ENCODE peak calls at places on chromosome 21, in nine cellular contexts. One of them, this sample, is unnamed.

GRCh38 chr21:42107177-42107880 is 36.2 kb downstream of the UMODL1 start:
- DNase-seq in activated gamma-delta T cell treated with anti-CD3 and anti-CD28 coated beads, Interleukin-2, amount 50 U/mL, for 16 hours: no peak
- DNase-seq in activated naive CD4-positive, alpha-beta T cell treated with anti-CD3 and anti-CD28 coated beads, Interleukin-2, amount 50 U/mL, for 16 hours: no peak
- DNase-seq in SW480: no peak
- DNase-seq in T-helper 17 cell: no peak
- DNase-seq in hippocampal formation: no peak
- DNase-seq in activated T-cell treated with anti-CD3 and anti-CD28 coated beads for 1 hour: no peak
- DNase-seq in HCT116: no peak
- DNase-seq in activated CD8-positive, alpha-beta memory T cell treated with anti-CD3 and anti-CD28 coated beads, Interleukin-2, amount 10 ng/mL, durations not matched to agents 7 days and 5 days: no peak
- DNase-seq in this sample: no peak

GRCh38 chr21:38756746-38757145 is 49.0 kb upstream of the ETS2 start:
- DNase-seq in activated gamma-delta T cell treated with anti-CD3 and anti-CD28 coated beads, Interleukin-2, amount 50 U/mL, for 16 hours: no peak
- DNase-seq in activated naive CD4-positive, alpha-beta T cell treated with anti-CD3 and anti-CD28 coated beads, Interleukin-2, amount 50 U/mL, for 16 hours: no peak
- DNase-seq in SW480: no peak
- DNase-seq in T-helper 17 cell: no peak
- DNase-seq in hippocampal formation: no peak
- DNase-seq in activated T-cell treated with anti-CD3 and anti-CD28 coated beads for 1 hour: no peak
- DNase-seq in HCT116: no peak
- DNase-seq in activated CD8-positive, alpha-beta memory T cell treated with anti-CD3 and anti-CD28 coated beads, Interleukin-2, amount 10 ng/mL, durations not matched to agents 7 days and 5 days: no peak
- DNase-seq in this sample: no peak

GRCh38 chr21:37350472-37350871 is 16.1 kb upstream of the DYRK1A start:
- DNase-seq in activated gamma-delta T cell treated with anti-CD3 and anti-CD28 coated beads, Interleukin-2, amount 50 U/mL, for 16 hours: no peak
- DNase-seq in activated naive CD4-positive, alpha-beta T cell treated with anti-CD3 and anti-CD28 coated beads, Interleukin-2, amount 50 U/mL, for 16 hours: no peak
- DNase-seq in SW480: no peak
- DNase-seq in T-helper 17 cell: no peak
- DNase-seq in hippocampal formation: no peak
- DNase-seq in activated T-cell treated with anti-CD3 and anti-CD28 coated beads for 1 hour: no peak
- DNase-seq in HCT116: no peak
- DNase-seq in activated CD8-positive, alpha-beta memory T cell treated with anti-CD3 and anti-CD28 coated beads, Interleukin-2, amount 10 ng/mL, durations not matched to agents 7 days and 5 days: no peak
- DNase-seq in this sample: no peak

GRCh38 chr21:45502006-45502345 is 40.3 kb downstream of the SLC19A1 start:
- DNase-seq in activated gamma-delta T cell treated with anti-CD3 and anti-CD28 coated beads, Interleukin-2, amount 50 U/mL, for 16 hours: no peak
- DNase-seq in activated naive CD4-positive, alpha-beta T cell treated with anti-CD3 and anti-CD28 coated beads, Interleukin-2, amount 50 U/mL, for 16 hours: no peak
- DNase-seq in SW480: no peak
- DNase-seq in T-helper 17 cell: no peak
- DNase-seq in hippocampal formation: no peak
- DNase-seq in activated T-cell treated with anti-CD3 and anti-CD28 coated beads for 1 hour: no peak
- DNase-seq in HCT116: no peak
- DNase-seq in activated CD8-positive, alpha-beta memory T cell treated with anti-CD3 and anti-CD28 coated beads, Interleukin-2, amount 10 ng/mL, durations not matched to agents 7 days and 5 days: no peak
- DNase-seq in this sample: no peak

GRCh38 chr21:42515708-42516502 is 2.3 kb downstream of the SLC37A1 start:
- DNase-seq in activated gamma-delta T cell treated with anti-CD3 and anti-CD28 coated beads, Interleukin-2, amount 50 U/mL, for 16 hours: no peak
- DNase-seq in activated naive CD4-positive, alpha-beta T cell treated with anti-CD3 and anti-CD28 coated beads, Interleukin-2, amount 50 U/mL, for 16 hours: no peak
- DNase-seq in SW480: no peak
- DNase-seq in T-helper 17 cell: no peak
- DNase-seq in hippocampal formation: no peak
- DNase-seq in activated T-cell treated with anti-CD3 and anti-CD28 coated beads for 1 hour: no peak
- DNase-seq in HCT116: peak; percentile 48
- DNase-seq in activated CD8-positive, alpha-beta memory T cell treated with anti-CD3 and anti-CD28 coated beads, Interleukin-2, amount 10 ng/mL, durations not matched to agents 7 days and 5 days: no peak
- DNase-seq in this sample: no peak

GRCh38 chr21:39911286-39911685 is 44.0 kb downstream of the PCP4 start:
- DNase-seq in activated gamma-delta T cell treated with anti-CD3 and anti-CD28 coated beads, Interleukin-2, amount 50 U/mL, for 16 hours: no peak
- DNase-seq in activated naive CD4-positive, alpha-beta T cell treated with anti-CD3 and anti-CD28 coated beads, Interleukin-2, amount 50 U/mL, for 16 hours: no peak
- DNase-seq in SW480: peak; percentile 40
- DNase-seq in T-helper 17 cell: no peak
- DNase-seq in hippocampal formation: no peak
- DNase-seq in activated T-cell treated with anti-CD3 and anti-CD28 coated beads for 1 hour: no peak
- DNase-seq in HCT116: no peak
- DNase-seq in activated CD8-positive, alpha-beta memory T cell treated with anti-CD3 and anti-CD28 coated beads, Interleukin-2, amount 10 ng/mL, durations not matched to agents 7 days and 5 days: no peak
- DNase-seq in this sample: no peak

GRCh38 chr21:39952265-39952664 is 85.0 kb downstream of the PCP4 start:
- DNase-seq in activated gamma-delta T cell treated with anti-CD3 and anti-CD28 coated beads, Interleukin-2, amount 50 U/mL, for 16 hours: no peak
- DNase-seq in activated naive CD4-positive, alpha-beta T cell treated with anti-CD3 and anti-CD28 coated beads, Interleukin-2, amount 50 U/mL, for 16 hours: no peak
- DNase-seq in SW480: no peak
- DNase-seq in T-helper 17 cell: no peak
- DNase-seq in hippocampal formation: no peak
- DNase-seq in activated T-cell treated with anti-CD3 and anti-CD28 coated beads for 1 hour: no peak
- DNase-seq in HCT116: no peak
- DNase-seq in activated CD8-positive, alpha-beta memory T cell treated with anti-CD3 and anti-CD28 coated beads, Interleukin-2, amount 10 ng/mL, durations not matched to agents 7 days and 5 days: no peak
- DNase-seq in this sample: no peak

GRCh38 chr21:41953831-41954653 is at the start of gene C2CD2:
- DNase-seq in activated gamma-delta T cell treated with anti-CD3 and anti-CD28 coated beads, Interleukin-2, amount 50 U/mL, for 16 hours: peak; percentile 4
- DNase-seq in activated naive CD4-positive, alpha-beta T cell treated with anti-CD3 and anti-CD28 coated beads, Interleukin-2, amount 50 U/mL, for 16 hours: peak; percentile 37
- DNase-seq in SW480: peak; percentile 54
- DNase-seq in T-helper 17 cell: no peak
- DNase-seq in hippocampal formation: no peak
- DNase-seq in activated T-cell treated with anti-CD3 and anti-CD28 coated beads for 1 hour: no peak
- DNase-seq in HCT116: no peak
- DNase-seq in activated CD8-positive, alpha-beta memory T cell treated with anti-CD3 and anti-CD28 coated beads, Interleukin-2, amount 10 ng/mL, durations not matched to agents 7 days and 5 days: no peak
- DNase-seq in this sample: peak; percentile 84

GRCh38 chr21:43574741-43575465 is 84.4 kb downstream of the HSF2BP start:
- DNase-seq in activated gamma-delta T cell treated with anti-CD3 and anti-CD28 coated beads, Interleukin-2, amount 50 U/mL, for 16 hours: no peak
- DNase-seq in activated naive CD4-positive, alpha-beta T cell treated with anti-CD3 and anti-CD28 coated beads, Interleukin-2, amount 50 U/mL, for 16 hours: no peak
- DNase-seq in SW480: no peak
- DNase-seq in T-helper 17 cell: no peak
- DNase-seq in hippocampal formation: no peak
- DNase-seq in activated T-cell treated with anti-CD3 and anti-CD28 coated beads for 1 hour: no peak
- DNase-seq in HCT116: no peak
- DNase-seq in activated CD8-positive, alpha-beta memory T cell treated with anti-CD3 and anti-CD28 coated beads, Interleukin-2, amount 10 ng/mL, durations not matched to agents 7 days and 5 days: no peak
- DNase-seq in this sample: no peak

This sample was measured in GM12891.